ENCODE peak calls at places on chromosomes 12 and 14, in seven cellular contexts. One of them, this sample, is unnamed.
A peak's percentile ranks its signal among the peaks of the same experiment; 100 is the strongest.

GRCh38 chr14:75826599-75826998 is 155.2 kb downstream of the TGFB3 start:
- DNase-seq in left ventricle myocardium inferior: no peak
- DNase-seq in IMR-90: peak; percentile 55
- DNase-seq in esophagus squamous epithelium: no peak
- DNase-seq in spleen: no peak
- DNase-seq in fibroblast of lung: no peak
- DNase-seq in right atrium auricular region: no peak
- DNase-seq in this sample: no peak

GRCh38 chr14:103188691-103189480 is 65.6 kb downstream of the TNFAIP2 start:
- DNase-seq in left ventricle myocardium inferior: peak; percentile 36
- DNase-seq in IMR-90: no peak
- DNase-seq in esophagus squamous epithelium: no peak
- DNase-seq in spleen: no peak
- DNase-seq in fibroblast of lung: no peak
- DNase-seq in right atrium auricular region: no peak
- DNase-seq in this sample: no peak

GRCh38 chr12:122081697-122082221 is 3.2 kb downstream of the MLXIP start:
- DNase-seq in left ventricle myocardium inferior: peak; percentile 60
- DNase-seq in IMR-90: peak; percentile 55
- DNase-seq in esophagus squamous epithelium: no peak
- DNase-seq in spleen: peak; percentile 85
- DNase-seq in fibroblast of lung: no peak
- DNase-seq in right atrium auricular region: no peak
- DNase-seq in this sample: peak; percentile 67

GRCh38 chr14:103657466-103657865 is 28.5 kb downstream of the KLC1 start:
- DNase-seq in left ventricle myocardium inferior: peak; percentile 34
- DNase-seq in IMR-90: peak; percentile 90
- DNase-seq in esophagus squamous epithelium: no peak
- DNase-seq in spleen: no peak
- DNase-seq in fibroblast of lung: peak; percentile 83
- DNase-seq in right atrium auricular region: no peak
- DNase-seq in this sample: no peak

GRCh38 chr14:56840221-56840620 is 29.9 kb upstream of the OTX2 start:
- DNase-seq in left ventricle myocardium inferior: no peak
- DNase-seq in IMR-90: no peak
- DNase-seq in esophagus squamous epithelium: no peak
- DNase-seq in spleen: no peak
- DNase-seq in fibroblast of lung: no peak
- DNase-seq in right atrium auricular region: no peak
- DNase-seq in this sample: no peak

GRCh38 chr12:13099910-13100609 is 3.4 kb downstream of the GSG1 start:
- DNase-seq in left ventricle myocardium inferior: no peak
- DNase-seq in IMR-90: no peak
- DNase-seq in esophagus squamous epithelium: no peak
- DNase-seq in spleen: no peak
- DNase-seq in fibroblast of lung: no peak
- DNase-seq in right atrium auricular region: no peak
- DNase-seq in this sample: no peak

GRCh38 chr12:104248444-104248843 is 32.9 kb downstream of the TXNRD1 start:
- DNase-seq in left ventricle myocardium inferior: no peak
- DNase-seq in IMR-90: no peak
- DNase-seq in esophagus squamous epithelium: no peak
- DNase-seq in spleen: no peak
- DNase-seq in fibroblast of lung: no peak
- DNase-seq in right atrium auricular region: no peak
- DNase-seq in this sample: no peak

GRCh38 chr12:105939181-105939721 is 199.5 kb downstream of the NUAK1 start:
- DNase-seq in left ventricle myocardium inferior: no peak
- DNase-seq in IMR-90: no peak
- DNase-seq in esophagus squamous epithelium: no peak
- DNase-seq in spleen: no peak
- DNase-seq in fibroblast of lung: no peak
- DNase-seq in right atrium auricular region: no peak
- DNase-seq in this sample: no peak

GRCh38 chr12:2266666-2267623 is 214.2 kb downstream of the CACNA1C start:
- DNase-seq in left ventricle myocardium inferior: no peak
- DNase-seq in IMR-90: no peak
- DNase-seq in esophagus squamous epithelium: no peak
- DNase-seq in spleen: no peak
- DNase-seq in fibroblast of lung: no peak
- DNase-seq in right atrium auricular region: no peak
- DNase-seq in this sample: no peak

GRCh38 chr14:100037351-100037750 is 27.9 kb upstream of the EVL start:
- DNase-seq in left ventricle myocardium inferior: no peak
- DNase-seq in IMR-90: peak; percentile 71
- DNase-seq in esophagus squamous epithelium: no peak
- DNase-seq in spleen: no peak
- DNase-seq in fibroblast of lung: peak; percentile 30
- DNase-seq in right atrium auricular region: no peak
- DNase-seq in this sample: no peak

GRCh38 chr14:92122351-92122677 is 545 bp downstream of the CPSF2 start:
- DNase-seq in left ventricle myocardium inferior: no peak
- DNase-seq in IMR-90: peak; percentile 20
- DNase-seq in esophagus squamous epithelium: no peak
- DNase-seq in spleen: no peak
- DNase-seq in fibroblast of lung: peak; percentile 33
- DNase-seq in right atrium auricular region: no peak
- DNase-seq in this sample: peak; percentile 53

GRCh38 chr12:27906658-27907473 is 65.7 kb downstream of the PTHLH start:
- DNase-seq in left ventricle myocardium inferior: no peak
- DNase-seq in IMR-90: peak; percentile 66
- DNase-seq in esophagus squamous epithelium: no peak
- DNase-seq in spleen: no peak
- DNase-seq in fibroblast of lung: no peak
- DNase-seq in right atrium auricular region: no peak
- DNase-seq in this sample: no peak

GRCh38 chr12:50351120-50352043 is 45.0 kb downstream of the FAM186A start:
- DNase-seq in left ventricle myocardium inferior: no peak
- DNase-seq in IMR-90: no peak
- DNase-seq in esophagus squamous epithelium: no peak
- DNase-seq in spleen: no peak
- DNase-seq in fibroblast of lung: no peak
- DNase-seq in right atrium auricular region: no peak
- DNase-seq in this sample: no peak

GRCh38 chr12:12975322-12976077 is 23.5 kb upstream of the GPRC5D start:
- DNase-seq in left ventricle myocardium inferior: no peak
- DNase-seq in IMR-90: peak; percentile 59
- DNase-seq in esophagus squamous epithelium: no peak
- DNase-seq in spleen: no peak
- DNase-seq in fibroblast of lung: peak; percentile 54
- DNase-seq in right atrium auricular region: no peak
- DNase-seq in this sample: no peak

GRCh38 chr14:37122288-37122687 is 50.1 kb downstream of the SLC25A21 start:
- DNase-seq in left ventricle myocardium inferior: no peak
- DNase-seq in IMR-90: peak; percentile 85
- DNase-seq in esophagus squamous epithelium: no peak
- DNase-seq in spleen: no peak
- DNase-seq in fibroblast of lung: peak; percentile 96
- DNase-seq in right atrium auricular region: no peak
- DNase-seq in this sample: no peak

GRCh38 chr12:53985900-53986685 is 1.1 kb downstream of the HOXC10 start:
- DNase-seq in left ventricle myocardium inferior: no peak
- DNase-seq in IMR-90: no peak
- DNase-seq in esophagus squamous epithelium: no peak
- DNase-seq in spleen: no peak
- DNase-seq in fibroblast of lung: no peak
- DNase-seq in right atrium auricular region: no peak
- DNase-seq in this sample: no peak

GRCh38 chr14:103104654-103105511 is 10.4 kb downstream of the EXOC3L4 start:
- DNase-seq in left ventricle myocardium inferior: peak; percentile 73
- DNase-seq in IMR-90: peak; percentile 50
- DNase-seq in esophagus squamous epithelium: no peak
- DNase-seq in spleen: peak; percentile 94
- DNase-seq in fibroblast of lung: peak; percentile 42
- DNase-seq in right atrium auricular region: no peak
- DNase-seq in this sample: peak; percentile 85

GRCh38 chr12:53381739-53382630 is 2.0 kb downstream of the SP1 start:
- DNase-seq in left ventricle myocardium inferior: peak; percentile 34
- DNase-seq in IMR-90: peak; percentile 44
- DNase-seq in esophagus squamous epithelium: no peak
- DNase-seq in spleen: peak; percentile 78
- DNase-seq in fibroblast of lung: peak; percentile 48
- DNase-seq in right atrium auricular region: peak; percentile 76
- DNase-seq in this sample: no peak

GRCh38 chr12:83784298-83784890 is 1097.7 kb downstream of the TMTC2 start:
- DNase-seq in left ventricle myocardium inferior: no peak
- DNase-seq in IMR-90: no peak
- DNase-seq in esophagus squamous epithelium: no peak
- DNase-seq in spleen: no peak
- DNase-seq in fibroblast of lung: no peak
- DNase-seq in right atrium auricular region: no peak
- DNase-seq in this sample: no peak

GRCh38 chr12:93229494-93230310 is 148.0 kb upstream of the NUDT4 start:
- DNase-seq in left ventricle myocardium inferior: no peak
- DNase-seq in IMR-90: peak; percentile 96
- DNase-seq in esophagus squamous epithelium: no peak
- DNase-seq in spleen: no peak
- DNase-seq in fibroblast of lung: peak; percentile 92
- DNase-seq in right atrium auricular region: no peak
- DNase-seq in this sample: no peak

GRCh38 chr12:47802312-47802711 is 17.4 kb downstream of the HDAC7 start:
- DNase-seq in left ventricle myocardium inferior: no peak
- DNase-seq in IMR-90: no peak
- DNase-seq in esophagus squamous epithelium: no peak
- DNase-seq in spleen: no peak
- DNase-seq in fibroblast of lung: no peak
- DNase-seq in right atrium auricular region: no peak
- DNase-seq in this sample: no peak

GRCh38 chr12:47800582-47800981 is 19.1 kb downstream of the HDAC7 start:
- DNase-seq in left ventricle myocardium inferior: no peak
- DNase-seq in IMR-90: no peak
- DNase-seq in esophagus squamous epithelium: no peak
- DNase-seq in spleen: no peak
- DNase-seq in fibroblast of lung: no peak
- DNase-seq in right atrium auricular region: no peak
- DNase-seq in this sample: no peak

GRCh38 chr12:47801170-47801903 is 18.4 kb downstream of the HDAC7 start:
- DNase-seq in left ventricle myocardium inferior: peak; percentile 58
- DNase-seq in IMR-90: no peak
- DNase-seq in esophagus squamous epithelium: no peak
- DNase-seq in spleen: peak; percentile 88
- DNase-seq in fibroblast of lung: no peak
- DNase-seq in right atrium auricular region: no peak
- DNase-seq in this sample: no peak

GRCh38 chr12:47803196-47803875 is 16.4 kb downstream of the HDAC7 start:
- DNase-seq in left ventricle myocardium inferior: no peak
- DNase-seq in IMR-90: no peak
- DNase-seq in esophagus squamous epithelium: no peak
- DNase-seq in spleen: no peak
- DNase-seq in fibroblast of lung: no peak
- DNase-seq in right atrium auricular region: no peak
- DNase-seq in this sample: no peak

DNA sequence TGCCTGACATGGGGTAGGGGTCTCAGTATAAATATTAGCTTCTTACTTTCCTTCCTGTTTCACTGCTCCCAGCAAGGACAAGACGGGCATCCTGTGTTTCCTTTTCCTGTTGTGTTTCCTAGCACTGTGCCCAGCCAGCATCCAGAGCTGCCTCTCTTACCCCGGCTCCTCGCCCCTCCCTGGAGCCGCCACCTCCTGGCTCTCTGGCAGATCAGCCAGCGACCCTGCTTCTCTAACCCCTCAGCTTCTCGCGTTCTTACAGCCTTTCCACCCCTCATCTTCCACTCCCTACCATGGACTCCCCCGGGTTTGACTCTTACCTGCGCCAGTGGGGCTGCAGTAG is 17.8 kb downstream of the HDAC7 start:
- DNase-seq in left ventricle myocardium inferior: no peak
- DNase-seq in IMR-90: no peak
- DNase-seq in esophagus squamous epithelium: no peak
- DNase-seq in spleen: no peak
- DNase-seq in fibroblast of lung: no peak
- DNase-seq in right atrium auricular region: no peak
- DNase-seq in this sample: no peak
- H3K27ac ChIP-seq in left ventricle myocardium inferior: peak overlapping the region; percentile 99
- H3K27ac ChIP-seq in IMR-90: no peak overlapping the region
- H3K27ac ChIP-seq in esophagus squamous epithelium: peak overlapping the region; percentile 99
- H3K27ac ChIP-seq in spleen: peak overlapping the region; percentile 55
- H3K27ac ChIP-seq in fibroblast of lung: no peak overlapping the region
- H3K27ac ChIP-seq in right atrium auricular region: peak overlapping the region; percentile 68
- H3K27ac ChIP-seq in this sample: no peak overlapping the region

GRCh38 chr12:132269266-132269968 is 60.0 kb downstream of the GALNT9 start:
- DNase-seq in left ventricle myocardium inferior: no peak
- DNase-seq in IMR-90: no peak
- DNase-seq in esophagus squamous epithelium: no peak
- DNase-seq in spleen: no peak
- DNase-seq in fibroblast of lung: no peak
- DNase-seq in right atrium auricular region: no peak
- DNase-seq in this sample: no peak
- H3K36me3 ChIP-seq in left ventricle myocardium inferior: no peaks in the 10 kb centered on the region
- H3K36me3 ChIP-seq in IMR-90: no peaks in the 10 kb centered on the region
- H3K36me3 ChIP-seq in esophagus squamous epithelium: no peaks in the 10 kb centered on the region
- H3K36me3 ChIP-seq in spleen: no peaks in the 10 kb centered on the region
- H3K36me3 ChIP-seq in fibroblast of lung: no peaks in the 10 kb centered on the region
- H3K36me3 ChIP-seq in right atrium auricular region: no peaks in the 10 kb centered on the region
- H3K36me3 ChIP-seq in this sample: no peaks in the 10 kb centered on the region

GRCh38 chr14:70289138-70289537 is 70.3 kb downstream of the COX16 start:
- DNase-seq in left ventricle myocardium inferior: no peak
- DNase-seq in IMR-90: no peak
- DNase-seq in esophagus squamous epithelium: no peak
- DNase-seq in spleen: no peak
- DNase-seq in fibroblast of lung: no peak
- DNase-seq in right atrium auricular region: no peak
- DNase-seq in this sample: no peak

DNA sequence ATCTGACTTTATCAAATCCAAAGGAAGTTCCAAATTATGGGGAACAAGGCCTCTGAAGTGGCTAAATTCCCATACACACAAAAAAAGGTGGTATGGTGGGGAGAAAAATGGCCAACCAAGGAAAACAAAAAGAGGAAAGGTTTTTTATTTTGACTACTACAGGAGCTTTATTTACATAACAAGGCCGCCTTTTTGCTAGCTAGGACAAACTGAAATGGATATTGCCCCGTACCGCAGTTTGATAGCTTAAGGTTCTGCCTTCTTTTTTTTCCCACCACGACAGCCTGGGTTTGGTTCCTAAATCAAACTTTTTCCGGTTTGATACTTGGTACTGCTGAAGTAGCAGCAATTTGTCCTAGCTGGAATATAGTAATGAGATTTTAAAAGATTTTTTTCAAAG is 66.8 kb downstream of the COX16 start:
- DNase-seq in left ventricle myocardium inferior: no peak
- DNase-seq in IMR-90: no peak
- DNase-seq in esophagus squamous epithelium: no peak
- DNase-seq in spleen: no peak
- DNase-seq in fibroblast of lung: no peak
- DNase-seq in right atrium auricular region: no peak
- DNase-seq in this sample: no peak
- H3K27ac ChIP-seq in left ventricle myocardium inferior: no peak overlapping the region
- H3K27ac ChIP-seq in IMR-90: no peak overlapping the region
- H3K27ac ChIP-seq in esophagus squamous epithelium: no peak overlapping the region
- H3K27ac ChIP-seq in spleen: no peak overlapping the region
- H3K27ac ChIP-seq in fibroblast of lung: no peak overlapping the region
- H3K27ac ChIP-seq in right atrium auricular region: no peak overlapping the region
- H3K27ac ChIP-seq in this sample: no peak overlapping the region

DNA sequence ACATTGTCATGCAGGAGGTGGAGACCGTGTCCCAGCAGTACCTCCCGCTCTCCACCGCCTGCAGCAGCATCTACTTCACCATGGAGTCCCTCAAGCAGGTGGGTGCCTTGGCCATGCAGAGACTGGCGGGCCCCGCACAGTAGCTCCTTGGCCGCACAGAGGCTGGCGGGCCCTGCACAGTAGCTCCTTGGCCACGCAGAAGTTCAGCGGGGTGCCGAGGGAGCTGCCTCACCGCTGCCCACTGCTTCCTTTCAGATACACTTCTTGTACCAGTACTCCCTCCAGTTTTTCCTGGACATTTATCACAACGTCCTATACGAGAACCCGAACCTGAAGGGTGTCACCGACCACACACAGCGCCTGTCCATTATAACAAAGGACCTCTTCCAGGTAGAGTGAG is 47.7 kb downstream of the HSP90AA1 start:
- DNase-seq in left ventricle myocardium inferior: no peak
- DNase-seq in IMR-90: no peak
- DNase-seq in esophagus squamous epithelium: no peak
- DNase-seq in spleen: no peak
- DNase-seq in fibroblast of lung: no peak
- DNase-seq in right atrium auricular region: no peak
- DNase-seq in this sample: no peak
- H3K36me3 ChIP-seq in left ventricle myocardium inferior: peaks cover 100% of the 10 kb centered on the region
- H3K36me3 ChIP-seq in IMR-90: peaks cover 77% of the 10 kb centered on the region
- H3K36me3 ChIP-seq in esophagus squamous epithelium: peaks cover 66% of the 10 kb centered on the region
- H3K36me3 ChIP-seq in spleen: peaks cover 100% of the 10 kb centered on the region
- H3K36me3 ChIP-seq in fibroblast of lung: peaks cover 42% of the 10 kb centered on the region
- H3K36me3 ChIP-seq in right atrium auricular region: peaks cover 97% of the 10 kb centered on the region
- H3K36me3 ChIP-seq in this sample: peaks cover 72% of the 10 kb centered on the region

This sample was measured in CD8-positive, alpha-beta T cell.